ENCODE peak calls at places on chromosomes 6 and 20, in ten cellular contexts. D is T follicular helper cell, X is NCI-H1105 treated with DMSO at 0.1 percent for 48 hours, V is AG10803, S is right cardiac atrium, M is NCI-H2107, U is iPS-NIHi11, A is amniotic stem cell, E is RWPE1, P is HT-29. C is an unnamed sample.

GRCh38 chr20:1003920-1004697 is 2.0 kb upstream of the RSPO4 start:
- DNase-seq in D (no peak), X (no peak), V (no peak), S (no peak), M (no peak), U (no peak), A (no peak), E (no peak), P (no peak), C (no peak)

GRCh38 chr20:38013891-38014290 is 19.4 kb downstream of the TTI1 start:
- DNase-seq in D (no peak), X (no peak), V (no peak), S (no peak), M (no peak), U (no peak), A (no peak), E (no peak), P (no peak), C (no peak)

GRCh38 chr6:136410201-136411027 is 120.8 kb upstream of the BCLAF1 start:
- DNase-seq in D (no peak), X (no peak), V (peak; percentile 63), S (no peak), M (no peak), U (no peak), A (no peak), E (no peak), P (no peak), C (no peak)

GRCh38 chr20:20198011-20198410 is 145.7 kb downstream of the CFAP61 start:
- DNase-seq in D (no peak), X (no peak), V (no peak), S (no peak), M (no peak), U (no peak), A (no peak), E (no peak), P (no peak), C (no peak)

GRCh38 chr20:13995086-13995665 is at the start of gene MACROD2:
- DNase-seq in D (no peak), X (peak; percentile 94), V (peak; percentile 92), S (peak; percentile 97), M (peak; percentile 90), U (peak; percentile 97), A (peak; percentile 45), E (peak; percentile 99), P (peak; percentile 97), C (peak; percentile 89)

GRCh38 chr6:87837444-87837843 is 135.4 kb upstream of the AKIRIN2 start:
- DNase-seq in D (no peak), X (no peak), V (no peak), S (no peak), M (no peak), U (no peak), A (no peak), E (no peak), P (no peak), C (no peak)

GRCh38 chr20:17364681-17365080 is 137.8 kb downstream of the PCSK2 start:
- DNase-seq in D (no peak), X (no peak), V (no peak), S (no peak), M (no peak), U (no peak), A (no peak), E (no peak), P (no peak), C (no peak)

GRCh38 chr6:36131517-36132220 is 1.4 kb downstream of the MAPK13 start:
- DNase-seq in D (no peak), X (peak; percentile 89), V (peak; percentile 36), S (peak; percentile 69), M (no peak), U (no peak), A (no peak), E (peak; percentile 39), P (peak; percentile 63), C (peak; percentile 37)

GRCh38 chr6:118697554-118697953 is 46.2 kb upstream of the CEP85L start:
- DNase-seq in D (no peak), X (no peak), V (no peak), S (no peak), M (peak; percentile 32), U (no peak), A (no peak), E (no peak), P (peak; percentile 10), C (no peak)

GRCh38 chr6:9136141-9136865 is 701.0 kb upstream of the SLC35B3 start:
- DNase-seq in D (no peak), X (no peak), V (peak; percentile 80), S (no peak), M (no peak), U (no peak), A (no peak), E (no peak), P (no peak), C (no peak)

GRCh38 chr20:37944456-37944981 is 41.6 kb downstream of the VSTM2L start:
- DNase-seq in D (no peak), X (no peak), V (no peak), S (no peak), M (no peak), U (no peak), A (no peak), E (no peak), P (no peak), C (no peak)

GRCh38 chr20:37986873-37987601 is 46.2 kb downstream of the TTI1 start:
- DNase-seq in D (no peak), X (no peak), V (peak; percentile 77), S (peak; percentile 85), M (peak; percentile 43), U (peak; percentile 32), A (no peak), E (no peak), P (peak; percentile 38), C (peak; percentile 80)

GRCh38 chr20:51404297-51405060 is 138.0 kb downstream of the NFATC2 start:
- DNase-seq in D (peak; percentile 88), X (no peak), V (no peak), S (no peak), M (no peak), U (no peak), A (no peak), E (no peak), P (no peak), C (no peak)

GRCh38 chr6:16130932-16131387 is 2.1 kb downstream of the MYLIP start:
- DNase-seq in D (peak; percentile 51), X (peak; percentile 78), V (peak; percentile 73), S (no peak), M (no peak), U (peak; percentile 52), A (peak; percentile 35), E (peak; percentile 49), P (peak; percentile 79), C (peak; percentile 86)

GRCh38 chr6:90375681-90376439 is 79.2 kb upstream of the BACH2 start:
- DNase-seq in D (no peak), X (no peak), V (peak; percentile 72), S (no peak), M (no peak), U (no peak), A (peak; percentile 65), E (peak; percentile 17), P (no peak), C (peak; percentile 52)

GRCh38 chr20:346640-347316 is at the start of gene NRSN2:
- DNase-seq in D (no peak), X (peak; percentile 41), V (peak; percentile 66), S (peak; percentile 87), M (no peak), U (peak; percentile 87), A (peak; percentile 40), E (peak; percentile 80), P (no peak), C (peak; percentile 66)

GRCh38 chr20:9300080-9300479 is 214.3 kb upstream of the LAMP5 start:
- DNase-seq in D (no peak), X (no peak), V (no peak), S (no peak), M (no peak), U (no peak), A (no peak), E (no peak), P (no peak), C (peak; percentile 33)

GRCh38 chr6:123316733-123317323 is 319.9 kb downstream of the TRDN start:
- DNase-seq in D (no peak), X (peak; percentile 43), V (peak; percentile 15), S (no peak), M (no peak), U (peak; percentile 11), A (no peak), E (peak; percentile 10), P (peak; percentile 32), C (no peak)

GRCh38 chr20:50400705-50401045 is 109.5 kb upstream of the PTPN1 start:
- DNase-seq in D (no peak), X (no peak), V (no peak), S (no peak), M (no peak), U (no peak), A (no peak), E (no peak), P (no peak), C (no peak)

GRCh38 chr20:51541189-51542032 is 1.1 kb downstream of the NFATC2 start:
- DNase-seq in D (peak; percentile 77), X (peak; percentile 57), V (peak; percentile 78), S (peak; percentile 91), M (peak; percentile 70), U (peak; percentile 42), A (no peak), E (no peak), P (no peak), C (no peak)

GRCh38 chr6:89970609-89971337 is 76.5 kb downstream of the GJA10 start:
- DNase-seq in D (no peak), X (peak; percentile 60), V (peak; percentile 58), S (no peak), M (peak; percentile 25), U (peak; percentile 51), A (peak; percentile 20), E (peak; percentile 64), P (peak; percentile 32), C (peak; percentile 50)

GRCh38 chr6:125073071-125073470 is 80.5 kb upstream of the TPD52L1 start:
- DNase-seq in D (no peak), X (no peak), V (no peak), S (no peak), M (no peak), U (no peak), A (no peak), E (no peak), P (no peak), C (peak; percentile 30)

GRCh38 chr6:33199687-33200233 is 705 bp downstream of the RXRB start:
- DNase-seq in D (no peak), X (peak; percentile 54), V (peak; percentile 62), S (peak; percentile 91), M (no peak), U (peak; percentile 85), A (no peak), E (peak; percentile 80), P (peak; percentile 61), C (peak; percentile 67)

GRCh38 chr6:38933426-38933825 is 115.2 kb upstream of the GLP1R start:
- DNase-seq in D (no peak), X (peak; percentile 10), V (peak; percentile 2), S (no peak), M (no peak), U (no peak), A (no peak), E (peak; percentile 49), P (peak; percentile 67), C (peak; percentile 32)

GRCh38 chr6:43670623-43670986 is 17.0 kb downstream of the MRPS18A start:
- DNase-seq in D (no peak), X (no peak), V (no peak), S (no peak), M (no peak), U (no peak), A (no peak), E (no peak), P (no peak), C (no peak)

GRCh38 chr6:119195848-119196247 is 117.4 kb upstream of the FAM184A start:
- DNase-seq in D (no peak), X (no peak), V (no peak), S (no peak), M (no peak), U (no peak), A (no peak), E (no peak), P (no peak), C (no peak)

GRCh38 chr6:3318226-3318625 is 59.5 kb downstream of the PSMG4 start:
- DNase-seq in D (no peak), X (no peak), V (no peak), S (no peak), M (no peak), U (no peak), A (no peak), E (no peak), P (no peak), C (no peak)

GRCh38 chr6:160141001-160141726 is 19.5 kb downstream of the SLC22A1 start:
- DNase-seq in D (no peak), X (no peak), V (peak; percentile 48), S (no peak), M (no peak), U (no peak), A (peak; percentile 49), E (no peak), P (no peak), C (peak; percentile 65)